ENCODE peak calls at places on chromosomes 16 and 17, in ten cellular contexts. One of them, this sample, is unnamed.

GRCh38 chr16:4316103-4316731 is 350 bp downstream of the GLIS2 start:
- DNase-seq in hypothalamus: no peak
- DNase-seq in caudate nucleus: no peak
- DNase-seq in stimulated activated CD4-positive, alpha-beta T cell treated with anti-CD3 and anti-CD28 coated beads, Interleukin-1b, Interleukin-23, amount 100 ng/mL, for 4 hours: no peak
- DNase-seq in GM03348: peak
- DNase-seq in RPMI8226: peak
- DNase-seq in NCI-H1694 treated with DMSO at 0.1 percent for 48 hours: no peak
- DNase-seq in HTR-8/SVneo: no peak
- DNase-seq in Right ventricle myocardium superior: no peak
- DNase-seq in upper lobe of left lung: peak
- DNase-seq in this sample: peak

GRCh38 chr16:74901606-74902005 is 83.3 kb downstream of the WDR59 start:
- DNase-seq in stimulated activated CD4-positive, alpha-beta T cell treated with anti-CD3 and anti-CD28 coated beads, Interleukin-1b, Interleukin-23, amount 100 ng/mL, for 4 hours: no peak
- DNase-seq in RPMI8226: no peak
- DNase-seq in upper lobe of left lung: no peak
- DNase-seq in caudate nucleus: no peak
- DNase-seq in Right ventricle myocardium superior: no peak
- DNase-seq in HTR-8/SVneo: no peak
- DNase-seq in NCI-H1694 treated with DMSO at 0.1 percent for 48 hours: no peak
- DNase-seq in hypothalamus: no peak
- DNase-seq in GM03348: no peak
- DNase-seq in this sample: no peak

GRCh38 chr16:79601092-79601977 is 798 bp upstream of the MAF start:
- DNase-seq in stimulated activated CD4-positive, alpha-beta T cell treated with anti-CD3 and anti-CD28 coated beads, Interleukin-1b, Interleukin-23, amount 100 ng/mL, for 4 hours: no peak
- DNase-seq in caudate nucleus: peak
- DNase-seq in NCI-H1694 treated with DMSO at 0.1 percent for 48 hours: no peak
- DNase-seq in HTR-8/SVneo: no peak
- DNase-seq in GM03348: peak
- DNase-seq in Right ventricle myocardium superior: peak
- DNase-seq in hypothalamus: peak
- DNase-seq in upper lobe of left lung: peak
- DNase-seq in RPMI8226: peak
- DNase-seq in this sample: peak

GRCh38 chr17:78747479-78747878 is 34.6 kb downstream of the CYTH1 start:
- DNase-seq in NCI-H1694 treated with DMSO at 0.1 percent for 48 hours: no peak
- DNase-seq in stimulated activated CD4-positive, alpha-beta T cell treated with anti-CD3 and anti-CD28 coated beads, Interleukin-1b, Interleukin-23, amount 100 ng/mL, for 4 hours: no peak
- DNase-seq in GM03348: no peak
- DNase-seq in RPMI8226: no peak
- DNase-seq in HTR-8/SVneo: no peak
- DNase-seq in Right ventricle myocardium superior: no peak
- DNase-seq in caudate nucleus: no peak
- DNase-seq in hypothalamus: no peak
- DNase-seq in upper lobe of left lung: no peak
- DNase-seq in this sample: no peak

GRCh38 chr16:1678500-1679098 is 520 bp downstream of the JPT2 start:
- DNase-seq in NCI-H1694 treated with DMSO at 0.1 percent for 48 hours: no peak
- DNase-seq in GM03348: no peak
- DNase-seq in stimulated activated CD4-positive, alpha-beta T cell treated with anti-CD3 and anti-CD28 coated beads, Interleukin-1b, Interleukin-23, amount 100 ng/mL, for 4 hours: peak
- DNase-seq in upper lobe of left lung: no peak
- DNase-seq in hypothalamus: peak
- DNase-seq in HTR-8/SVneo: no peak
- DNase-seq in RPMI8226: peak
- DNase-seq in Right ventricle myocardium superior: peak
- DNase-seq in caudate nucleus: no peak
- DNase-seq in this sample: peak

GRCh38 chr16:12456355-12456754 is 347.3 kb downstream of the CPPED1 start:
- DNase-seq in RPMI8226: no peak
- DNase-seq in HTR-8/SVneo: no peak
- DNase-seq in caudate nucleus: no peak
- DNase-seq in NCI-H1694 treated with DMSO at 0.1 percent for 48 hours: no peak
- DNase-seq in hypothalamus: no peak
- DNase-seq in Right ventricle myocardium superior: no peak
- DNase-seq in GM03348: no peak
- DNase-seq in stimulated activated CD4-positive, alpha-beta T cell treated with anti-CD3 and anti-CD28 coated beads, Interleukin-1b, Interleukin-23, amount 100 ng/mL, for 4 hours: no peak
- DNase-seq in upper lobe of left lung: no peak
- DNase-seq in this sample: no peak

GRCh38 chr17:266701-267656 is 85.5 kb upstream of the DOC2B start:
- DNase-seq in Right ventricle myocardium superior: peak
- DNase-seq in NCI-H1694 treated with DMSO at 0.1 percent for 48 hours: no peak
- DNase-seq in HTR-8/SVneo: no peak
- DNase-seq in caudate nucleus: peak
- DNase-seq in hypothalamus: peak
- DNase-seq in stimulated activated CD4-positive, alpha-beta T cell treated with anti-CD3 and anti-CD28 coated beads, Interleukin-1b, Interleukin-23, amount 100 ng/mL, for 4 hours: no peak
- DNase-seq in upper lobe of left lung: no peak
- DNase-seq in GM03348: peak
- DNase-seq in RPMI8226: no peak
- DNase-seq in this sample: peak

GRCh38 chr16:85157813-85158701 is 45.8 kb upstream of the CIBAR2 start:
- DNase-seq in GM03348: no peak
- DNase-seq in RPMI8226: no peak
- DNase-seq in NCI-H1694 treated with DMSO at 0.1 percent for 48 hours: peak
- DNase-seq in hypothalamus: no peak
- DNase-seq in Right ventricle myocardium superior: no peak
- DNase-seq in upper lobe of left lung: no peak
- DNase-seq in caudate nucleus: no peak
- DNase-seq in HTR-8/SVneo: no peak
- DNase-seq in stimulated activated CD4-positive, alpha-beta T cell treated with anti-CD3 and anti-CD28 coated beads, Interleukin-1b, Interleukin-23, amount 100 ng/mL, for 4 hours: no peak
- DNase-seq in this sample: no peak

GRCh38 chr17:49996495-49997255 is 1.7 kb upstream of the DLX3 start:
- DNase-seq in stimulated activated CD4-positive, alpha-beta T cell treated with anti-CD3 and anti-CD28 coated beads, Interleukin-1b, Interleukin-23, amount 100 ng/mL, for 4 hours: peak
- DNase-seq in NCI-H1694 treated with DMSO at 0.1 percent for 48 hours: peak
- DNase-seq in RPMI8226: peak
- DNase-seq in Right ventricle myocardium superior: peak
- DNase-seq in GM03348: peak
- DNase-seq in caudate nucleus: peak
- DNase-seq in HTR-8/SVneo: peak
- DNase-seq in hypothalamus: no peak
- DNase-seq in upper lobe of left lung: peak
- DNase-seq in this sample: no peak

GRCh38 chr17:49362723-49363117 is 670 bp upstream of the ZNF652 start:
- DNase-seq in caudate nucleus: no peak
- DNase-seq in RPMI8226: no peak
- DNase-seq in GM03348: no peak
- DNase-seq in hypothalamus: no peak
- DNase-seq in upper lobe of left lung: no peak
- DNase-seq in stimulated activated CD4-positive, alpha-beta T cell treated with anti-CD3 and anti-CD28 coated beads, Interleukin-1b, Interleukin-23, amount 100 ng/mL, for 4 hours: no peak
- DNase-seq in HTR-8/SVneo: no peak
- DNase-seq in Right ventricle myocardium superior: no peak
- DNase-seq in NCI-H1694 treated with DMSO at 0.1 percent for 48 hours: no peak
- DNase-seq in this sample: no peak

GRCh38 chr16:11052080-11052808 is 107.9 kb downstream of the CLEC16A start:
- DNase-seq in RPMI8226: no peak
- DNase-seq in upper lobe of left lung: no peak
- DNase-seq in caudate nucleus: no peak
- DNase-seq in GM03348: no peak
- DNase-seq in HTR-8/SVneo: no peak
- DNase-seq in NCI-H1694 treated with DMSO at 0.1 percent for 48 hours: no peak
- DNase-seq in stimulated activated CD4-positive, alpha-beta T cell treated with anti-CD3 and anti-CD28 coated beads, Interleukin-1b, Interleukin-23, amount 100 ng/mL, for 4 hours: peak
- DNase-seq in Right ventricle myocardium superior: no peak
- DNase-seq in hypothalamus: no peak
- DNase-seq in this sample: no peak

GRCh38 chr16:30996324-30996999 is 11.5 kb downstream of the HSD3B7 start:
- DNase-seq in HTR-8/SVneo: no peak
- DNase-seq in Right ventricle myocardium superior: no peak
- DNase-seq in NCI-H1694 treated with DMSO at 0.1 percent for 48 hours: no peak
- DNase-seq in GM03348: peak
- DNase-seq in stimulated activated CD4-positive, alpha-beta T cell treated with anti-CD3 and anti-CD28 coated beads, Interleukin-1b, Interleukin-23, amount 100 ng/mL, for 4 hours: no peak
- DNase-seq in upper lobe of left lung: no peak
- DNase-seq in hypothalamus: no peak
- DNase-seq in RPMI8226: no peak
- DNase-seq in caudate nucleus: no peak
- DNase-seq in this sample: no peak

GRCh38 chr17:3528604-3529511 is 28.8 kb downstream of the TRPV3 start:
- DNase-seq in RPMI8226: no peak
- DNase-seq in upper lobe of left lung: no peak
- DNase-seq in caudate nucleus: no peak
- DNase-seq in Right ventricle myocardium superior: peak
- DNase-seq in stimulated activated CD4-positive, alpha-beta T cell treated with anti-CD3 and anti-CD28 coated beads, Interleukin-1b, Interleukin-23, amount 100 ng/mL, for 4 hours: no peak
- DNase-seq in HTR-8/SVneo: no peak
- DNase-seq in hypothalamus: no peak
- DNase-seq in GM03348: no peak
- DNase-seq in NCI-H1694 treated with DMSO at 0.1 percent for 48 hours: no peak
- DNase-seq in this sample: peak

GRCh38 chr17:1562178-1562643 is 381 bp downstream of the PITPNA start:
- DNase-seq in hypothalamus: no peak
- DNase-seq in upper lobe of left lung: no peak
- DNase-seq in Right ventricle myocardium superior: peak
- DNase-seq in stimulated activated CD4-positive, alpha-beta T cell treated with anti-CD3 and anti-CD28 coated beads, Interleukin-1b, Interleukin-23, amount 100 ng/mL, for 4 hours: no peak
- DNase-seq in RPMI8226: peak
- DNase-seq in caudate nucleus: no peak
- DNase-seq in NCI-H1694 treated with DMSO at 0.1 percent for 48 hours: no peak
- DNase-seq in HTR-8/SVneo: peak
- DNase-seq in GM03348: peak
- DNase-seq in this sample: peak

GRCh38 chr17:32769846-32770245 is 107.1 kb downstream of the MYO1D start:
- DNase-seq in GM03348: no peak
- DNase-seq in stimulated activated CD4-positive, alpha-beta T cell treated with anti-CD3 and anti-CD28 coated beads, Interleukin-1b, Interleukin-23, amount 100 ng/mL, for 4 hours: no peak
- DNase-seq in upper lobe of left lung: no peak
- DNase-seq in RPMI8226: no peak
- DNase-seq in caudate nucleus: no peak
- DNase-seq in HTR-8/SVneo: peak
- DNase-seq in NCI-H1694 treated with DMSO at 0.1 percent for 48 hours: no peak
- DNase-seq in hypothalamus: no peak
- DNase-seq in Right ventricle myocardium superior: no peak
- DNase-seq in this sample: no peak

GRCh38 chr17:27665549-27665948 is 34.6 kb downstream of the LGALS9 start:
- DNase-seq in HTR-8/SVneo: no peak
- DNase-seq in RPMI8226: no peak
- DNase-seq in Right ventricle myocardium superior: no peak
- DNase-seq in hypothalamus: no peak
- DNase-seq in stimulated activated CD4-positive, alpha-beta T cell treated with anti-CD3 and anti-CD28 coated beads, Interleukin-1b, Interleukin-23, amount 100 ng/mL, for 4 hours: no peak
- DNase-seq in GM03348: no peak
- DNase-seq in upper lobe of left lung: no peak
- DNase-seq in NCI-H1694 treated with DMSO at 0.1 percent for 48 hours: no peak
- DNase-seq in caudate nucleus: no peak
- DNase-seq in this sample: no peak

GRCh38 chr17:66647391-66647983 is 187.4 kb upstream of the CACNG5 start:
- DNase-seq in caudate nucleus: no peak
- DNase-seq in NCI-H1694 treated with DMSO at 0.1 percent for 48 hours: no peak
- DNase-seq in RPMI8226: no peak
- DNase-seq in stimulated activated CD4-positive, alpha-beta T cell treated with anti-CD3 and anti-CD28 coated beads, Interleukin-1b, Interleukin-23, amount 100 ng/mL, for 4 hours: no peak
- DNase-seq in upper lobe of left lung: no peak
- DNase-seq in Right ventricle myocardium superior: no peak
- DNase-seq in HTR-8/SVneo: no peak
- DNase-seq in hypothalamus: no peak
- DNase-seq in GM03348: no peak
- DNase-seq in this sample: no peak

GRCh38 chr16:74496054-74496453 is 74.8 kb upstream of the CLEC18B start:
- DNase-seq in HTR-8/SVneo: no peak
- DNase-seq in stimulated activated CD4-positive, alpha-beta T cell treated with anti-CD3 and anti-CD28 coated beads, Interleukin-1b, Interleukin-23, amount 100 ng/mL, for 4 hours: no peak
- DNase-seq in caudate nucleus: no peak
- DNase-seq in NCI-H1694 treated with DMSO at 0.1 percent for 48 hours: no peak
- DNase-seq in hypothalamus: no peak
- DNase-seq in GM03348: no peak
- DNase-seq in Right ventricle myocardium superior: no peak
- DNase-seq in RPMI8226: no peak
- DNase-seq in upper lobe of left lung: no peak
- DNase-seq in this sample: no peak

GRCh38 chr17:74373838-74374606 is 6.7 kb downstream of the GPR142 start:
- DNase-seq in caudate nucleus: peak
- DNase-seq in HTR-8/SVneo: no peak
- DNase-seq in upper lobe of left lung: no peak
- DNase-seq in RPMI8226: no peak
- DNase-seq in Right ventricle myocardium superior: no peak
- DNase-seq in stimulated activated CD4-positive, alpha-beta T cell treated with anti-CD3 and anti-CD28 coated beads, Interleukin-1b, Interleukin-23, amount 100 ng/mL, for 4 hours: no peak
- DNase-seq in hypothalamus: peak
- DNase-seq in GM03348: no peak
- DNase-seq in NCI-H1694 treated with DMSO at 0.1 percent for 48 hours: peak
- DNase-seq in this sample: no peak

GRCh38 chr17:49277638-49278037 is 47.1 kb upstream of the PHOSPHO1 start:
- DNase-seq in HTR-8/SVneo: no peak
- DNase-seq in stimulated activated CD4-positive, alpha-beta T cell treated with anti-CD3 and anti-CD28 coated beads, Interleukin-1b, Interleukin-23, amount 100 ng/mL, for 4 hours: no peak
- DNase-seq in GM03348: no peak
- DNase-seq in caudate nucleus: no peak
- DNase-seq in upper lobe of left lung: no peak
- DNase-seq in NCI-H1694 treated with DMSO at 0.1 percent for 48 hours: no peak
- DNase-seq in Right ventricle myocardium superior: no peak
- DNase-seq in RPMI8226: no peak
- DNase-seq in hypothalamus: no peak
- DNase-seq in this sample: no peak

GRCh38 chr17:57723427-57724037 is 21.6 kb downstream of the CCDC182 start:
- DNase-seq in hypothalamus: no peak
- DNase-seq in HTR-8/SVneo: no peak
- DNase-seq in upper lobe of left lung: peak
- DNase-seq in GM03348: no peak
- DNase-seq in NCI-H1694 treated with DMSO at 0.1 percent for 48 hours: no peak
- DNase-seq in caudate nucleus: no peak
- DNase-seq in RPMI8226: no peak
- DNase-seq in Right ventricle myocardium superior: no peak
- DNase-seq in stimulated activated CD4-positive, alpha-beta T cell treated with anti-CD3 and anti-CD28 coated beads, Interleukin-1b, Interleukin-23, amount 100 ng/mL, for 4 hours: no peak
- DNase-seq in this sample: no peak

GRCh38 chr17:66967867-66968543 is 3.5 kb downstream of the CACNG4 start:
- DNase-seq in GM03348: no peak
- DNase-seq in Right ventricle myocardium superior: no peak
- DNase-seq in RPMI8226: peak
- DNase-seq in HTR-8/SVneo: no peak
- DNase-seq in hypothalamus: no peak
- DNase-seq in NCI-H1694 treated with DMSO at 0.1 percent for 48 hours: no peak
- DNase-seq in stimulated activated CD4-positive, alpha-beta T cell treated with anti-CD3 and anti-CD28 coated beads, Interleukin-1b, Interleukin-23, amount 100 ng/mL, for 4 hours: no peak
- DNase-seq in caudate nucleus: no peak
- DNase-seq in upper lobe of left lung: no peak
- DNase-seq in this sample: no peak

GRCh38 chr17:62628845-62629555 is 1.5 kb downstream of the MRC2 start:
- DNase-seq in stimulated activated CD4-positive, alpha-beta T cell treated with anti-CD3 and anti-CD28 coated beads, Interleukin-1b, Interleukin-23, amount 100 ng/mL, for 4 hours: no peak
- DNase-seq in upper lobe of left lung: no peak
- DNase-seq in hypothalamus: no peak
- DNase-seq in HTR-8/SVneo: no peak
- DNase-seq in NCI-H1694 treated with DMSO at 0.1 percent for 48 hours: no peak
- DNase-seq in GM03348: peak
- DNase-seq in Right ventricle myocardium superior: peak
- DNase-seq in RPMI8226: no peak
- DNase-seq in caudate nucleus: no peak
- DNase-seq in this sample: no peak

GRCh38 chr16:12675852-12676251 is 127.8 kb downstream of the CPPED1 start:
- DNase-seq in caudate nucleus: no peak
- DNase-seq in NCI-H1694 treated with DMSO at 0.1 percent for 48 hours: no peak
- DNase-seq in upper lobe of left lung: no peak
- DNase-seq in hypothalamus: no peak
- DNase-seq in Right ventricle myocardium superior: no peak
- DNase-seq in GM03348: peak
- DNase-seq in HTR-8/SVneo: peak
- DNase-seq in stimulated activated CD4-positive, alpha-beta T cell treated with anti-CD3 and anti-CD28 coated beads, Interleukin-1b, Interleukin-23, amount 100 ng/mL, for 4 hours: no peak
- DNase-seq in RPMI8226: no peak
- DNase-seq in this sample: no peak

GRCh38 chr16:67531247-67531646 is 2.6 kb downstream of the RIPOR1 start:
- DNase-seq in caudate nucleus: no peak
- DNase-seq in GM03348: no peak
- DNase-seq in upper lobe of left lung: no peak
- DNase-seq in stimulated activated CD4-positive, alpha-beta T cell treated with anti-CD3 and anti-CD28 coated beads, Interleukin-1b, Interleukin-23, amount 100 ng/mL, for 4 hours: no peak
- DNase-seq in hypothalamus: no peak
- DNase-seq in HTR-8/SVneo: no peak
- DNase-seq in RPMI8226: no peak
- DNase-seq in NCI-H1694 treated with DMSO at 0.1 percent for 48 hours: no peak
- DNase-seq in Right ventricle myocardium superior: no peak
- DNase-seq in this sample: peak

GRCh38 chr16:66619534-66620418 is 15.3 kb downstream of the CMTM3 start:
- DNase-seq in RPMI8226: no peak
- DNase-seq in caudate nucleus: no peak
- DNase-seq in HTR-8/SVneo: peak
- DNase-seq in hypothalamus: no peak
- DNase-seq in GM03348: peak
- DNase-seq in Right ventricle myocardium superior: no peak
- DNase-seq in upper lobe of left lung: no peak
- DNase-seq in NCI-H1694 treated with DMSO at 0.1 percent for 48 hours: peak
- DNase-seq in stimulated activated CD4-positive, alpha-beta T cell treated with anti-CD3 and anti-CD28 coated beads, Interleukin-1b, Interleukin-23, amount 100 ng/mL, for 4 hours: no peak
- DNase-seq in this sample: no peak

GRCh38 chr17:75753514-75754377 is 11.2 kb downstream of the GALK1 start:
- DNase-seq in NCI-H1694 treated with DMSO at 0.1 percent for 48 hours: peak
- DNase-seq in stimulated activated CD4-positive, alpha-beta T cell treated with anti-CD3 and anti-CD28 coated beads, Interleukin-1b, Interleukin-23, amount 100 ng/mL, for 4 hours: peak
- DNase-seq in upper lobe of left lung: peak
- DNase-seq in GM03348: peak
- DNase-seq in RPMI8226: peak
- DNase-seq in hypothalamus: peak
- DNase-seq in caudate nucleus: peak
- DNase-seq in HTR-8/SVneo: no peak
- DNase-seq in Right ventricle myocardium superior: peak
- DNase-seq in this sample: peak

GRCh38 chr17:37702605-37703004 is 42.3 kb downstream of the HNF1B start:
- DNase-seq in HTR-8/SVneo: peak
- DNase-seq in NCI-H1694 treated with DMSO at 0.1 percent for 48 hours: no peak
- DNase-seq in RPMI8226: no peak
- DNase-seq in Right ventricle myocardium superior: no peak
- DNase-seq in hypothalamus: no peak
- DNase-seq in GM03348: peak
- DNase-seq in stimulated activated CD4-positive, alpha-beta T cell treated with anti-CD3 and anti-CD28 coated beads, Interleukin-1b, Interleukin-23, amount 100 ng/mL, for 4 hours: no peak
- DNase-seq in caudate nucleus: no peak
- DNase-seq in upper lobe of left lung: no peak
- DNase-seq in this sample: no peak

This sample was measured in C1 segment of cervical spinal cord.